ENCODE peak calls at places on chromosomes 5 and 9, in ten cellular contexts. N is heart left ventricle; M is ovary; O is CD8-positive, alpha-beta T cell; I is mammary epithelial cell; B is stomach; S is mesendoderm; R is endodermal cell; A is brain microvascular endothelial cell; F is hepatocyte. Y is an unnamed sample.

GRCh38 chr5:174223355-174223754 is 177.8 kb downstream of the NSG2 start:
- DNase-seq in R (no peak), F (no peak), I (no peak), B (no peak), A (no peak), O (no peak), N (no peak), M (no peak), S (peak), Y (no peak)

GRCh38 chr9:71001780-71002386 is 119.5 kb downstream of the TRPM3 start:
- DNase-seq in B (peak), M (no peak), I (peak), F (peak), N (no peak), O (no peak), A (no peak), S (peak), R (peak), Y (no peak)

GRCh38 chr5:97877578-97877977 is 694.5 kb upstream of the RIOK2 start:
- DNase-seq in M (no peak), B (no peak), R (no peak), N (no peak), S (no peak), A (no peak), F (no peak), I (no peak), O (no peak), Y (no peak)

GRCh38 chr5:35203403-35203802 is 26.9 kb downstream of the PRLR start:
- DNase-seq in S (no peak), F (no peak), N (no peak), R (no peak), I (no peak), M (no peak), A (no peak), O (no peak), B (no peak), Y (no peak)

GRCh38 chr5:33470544-33470943 is 29.8 kb downstream of the TARS1 start:
- DNase-seq in O (no peak), S (peak), R (peak), A (peak), B (no peak), N (no peak), I (peak), F (peak), M (no peak), Y (no peak)

GRCh38 chr9:9764821-9765220 is 848.0 kb downstream of the PTPRD start:
- DNase-seq in I (no peak), B (no peak), M (no peak), S (no peak), N (no peak), F (no peak), A (peak), O (no peak), R (no peak), Y (no peak)

GRCh38 chr9:132731230-132731629 is 61.0 kb downstream of the GTF3C4 start:
- DNase-seq in F (no peak), M (no peak), S (no peak), I (peak), O (no peak), N (no peak), B (no peak), A (no peak), R (no peak), Y (no peak)

GRCh38 chr5:119752921-119753886 is 123.8 kb downstream of the FAM170A start:
- DNase-seq in A (no peak), R (peak), M (no peak), I (peak), S (peak), F (no peak), O (no peak), N (no peak), B (no peak), Y (no peak)

GRCh38 chr9:123807241-123807640 is 122.7 kb downstream of the DENND1A start:
- DNase-seq in S (no peak), M (no peak), R (no peak), I (no peak), O (no peak), N (no peak), B (no peak), F (no peak), A (no peak), Y (no peak)

GRCh38 chr5:103840600-103840999 is 278.0 kb upstream of the NUDT12 start:
- DNase-seq in S (no peak), B (no peak), F (no peak), O (no peak), M (no peak), I (no peak), N (no peak), A (no peak), R (no peak), Y (no peak)

GRCh38 chr5:73032635-73033034 is 76.8 kb downstream of the FCHO2 start:
- DNase-seq in N (no peak), M (no peak), O (no peak), B (no peak), A (no peak), S (no peak), R (no peak), I (no peak), F (no peak), Y (no peak)

GRCh38 chr5:9361835-9362234 is 184.0 kb downstream of the SEMA5A start:
- DNase-seq in B (peak), F (peak), A (peak), S (peak), O (peak), M (peak), I (peak), N (peak), R (peak), Y (peak)

GRCh38 chr5:152723482-152723881 is 318.4 kb upstream of the NMUR2 start:
- DNase-seq in A (no peak), M (no peak), O (no peak), N (no peak), S (peak), B (no peak), I (no peak), R (peak), F (no peak), Y (no peak)

GRCh38 chr5:76210946-76211345 is 127.8 kb downstream of the SV2C start:
- DNase-seq in I (no peak), R (no peak), B (no peak), O (no peak), F (peak), M (no peak), S (no peak), N (no peak), A (no peak), Y (no peak)

GRCh38 chr9:91211919-91212318 is 149.8 kb downstream of the AUH start:
- DNase-seq in B (peak), R (no peak), I (no peak), N (no peak), A (no peak), S (no peak), M (no peak), F (no peak), O (no peak), Y (no peak)

GRCh38 chr5:18805376-18805775 is 1171.1 kb downstream of the TAF11L14 start:
- DNase-seq in S (no peak), R (no peak), B (no peak), F (no peak), O (no peak), A (no peak), I (no peak), N (no peak), M (no peak), Y (no peak)

GRCh38 chr5:181160144-181160754 is 12.9 kb downstream of the OR2V2 start:
- DNase-seq in R (peak), I (peak), M (peak), B (no peak), A (peak), S (peak), N (no peak), F (peak), O (peak), Y (no peak)

DNA sequence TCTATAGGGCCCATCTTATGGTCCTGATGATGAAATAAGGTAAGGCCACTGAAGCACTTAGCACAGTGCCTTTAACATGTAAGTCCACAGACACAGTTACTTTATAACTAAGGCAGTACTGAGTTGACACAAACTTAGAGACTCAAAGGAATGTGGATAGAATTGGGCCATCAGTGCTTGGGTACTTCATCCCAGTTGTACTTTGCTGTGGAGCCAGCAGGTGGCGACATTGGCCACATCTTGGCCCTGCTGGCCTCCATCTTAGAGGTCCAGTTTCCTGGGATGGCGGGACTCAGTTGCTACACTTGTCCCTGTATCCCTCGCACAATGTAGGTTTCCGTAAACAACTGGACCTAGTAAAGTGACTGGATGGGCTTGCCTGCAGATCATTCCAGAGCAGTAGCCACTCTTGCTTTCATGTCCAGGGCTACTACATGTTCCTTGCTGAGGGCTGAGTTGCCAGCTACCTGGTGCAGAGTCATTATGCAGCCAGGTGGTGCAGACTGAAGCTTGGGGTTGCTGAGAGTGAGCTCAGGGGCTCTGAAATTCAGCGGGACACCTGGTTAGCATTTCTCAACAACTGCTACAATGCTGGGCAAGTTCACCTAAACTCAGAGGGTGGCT is 10.6 kb downstream of the MTAP start:
- DNase-seq in S (peak), R (peak), M (peak), N (peak), O (peak), B (peak), A (peak), I (peak), F (peak), Y (no peak)
- H3K27ac ChIP-seq in S (no peak), R (no peak), M (no peak), N (no peak), O (no peak), B (no peak), A (peak), I (peak), F (peak), Y (no peak)

GRCh38 chr9:68873179-68873578 is 140.7 kb downstream of the PRKACG start:
- DNase-seq in B (no peak), A (no peak), I (no peak), N (no peak), S (no peak), R (no peak), M (no peak), O (no peak), F (no peak), Y (no peak)

GRCh38 chr9:68872026-68872501 is 141.8 kb downstream of the PRKACG start:
- DNase-seq in R (peak), M (no peak), N (peak), B (peak), F (no peak), A (no peak), O (no peak), I (no peak), S (peak), Y (no peak)

GRCh38 chr9:68877219-68877618 is 136.7 kb downstream of the PRKACG start:
- DNase-seq in M (no peak), O (no peak), A (no peak), S (no peak), F (no peak), I (no peak), B (no peak), N (no peak), R (no peak), Y (no peak)

GRCh38 chr9:68878450-68878849 is 135.5 kb downstream of the PRKACG start:
- DNase-seq in F (no peak), O (no peak), A (no peak), N (no peak), R (no peak), B (no peak), I (no peak), M (no peak), S (no peak), Y (no peak)

DNA sequence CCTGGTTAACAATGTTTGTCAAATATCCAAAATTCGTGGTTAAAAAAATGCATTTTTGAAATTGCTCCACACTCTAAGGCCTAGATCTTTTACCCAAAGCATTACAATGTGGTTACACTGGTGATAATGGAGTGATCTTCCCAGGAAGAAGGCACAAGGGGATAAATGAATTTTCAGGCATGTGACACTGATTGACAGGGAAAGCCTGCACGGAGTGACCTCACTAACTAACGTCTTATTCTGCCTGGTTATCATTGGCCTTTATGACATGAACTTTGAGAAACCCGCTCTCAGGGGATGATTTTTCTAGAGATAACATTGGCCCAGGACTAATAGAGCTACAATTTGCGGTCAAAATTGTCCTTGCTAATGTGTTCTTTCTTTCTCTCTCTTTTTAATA is 137.6 kb downstream of the PRKACG start:
- DNase-seq in R (no peak), A (no peak), S (peak), I (no peak), M (no peak), O (no peak), F (no peak), B (no peak), N (no peak), Y (no peak)
- H3K27ac ChIP-seq in R (no peak), A (no peak), S (peak), I (no peak), M (no peak), O (no peak), F (no peak), B (no peak), N (no peak), Y (no peak)

GRCh38 chr9:89629096-89629976 is 24.5 kb downstream of the GADD45G start:
- DNase-seq in S (no peak), A (no peak), R (no peak), O (no peak), I (no peak), B (no peak), M (no peak), N (no peak), F (no peak), Y (no peak)
- H3K27ac ChIP-seq in S (no peak), A (no peak), R (no peak), O (no peak), I (no peak), B (no peak), M (no peak), N (no peak), F (no peak), Y (no peak)

GRCh38 chr9:110954822-110955291 is 83.4 kb downstream of the LPAR1 start:
- DNase-seq in R (no peak), F (no peak), M (no peak), N (no peak), S (no peak), O (no peak), B (no peak), I (no peak), A (no peak), Y (no peak)

GRCh38 chr9:110958846-110959245 is 79.4 kb downstream of the LPAR1 start:
- DNase-seq in R (no peak), S (no peak), F (no peak), I (no peak), M (no peak), B (no peak), O (no peak), A (no peak), N (no peak), Y (no peak)

DNA sequence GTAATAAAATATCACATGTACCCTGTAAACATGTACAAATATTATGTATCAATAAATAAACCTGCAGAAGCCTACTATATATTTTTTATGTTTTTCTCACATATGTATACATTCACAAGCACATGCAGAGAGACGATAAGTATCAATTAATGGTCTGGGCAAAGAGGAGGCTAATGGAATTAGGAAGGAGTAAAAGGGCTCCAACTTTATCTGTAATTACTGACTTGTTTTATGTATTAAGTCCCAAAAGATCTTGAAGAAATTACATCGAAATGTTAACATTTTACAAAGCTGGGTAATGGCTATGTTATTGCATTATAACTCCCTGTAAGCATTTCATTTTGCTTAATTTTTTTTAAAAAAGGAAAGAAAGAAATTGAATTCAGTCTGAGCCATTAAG is 78.0 kb downstream of the LPAR1 start:
- DNase-seq in A (no peak), S (no peak), R (no peak), I (no peak), B (no peak), F (no peak), O (no peak), N (no peak), M (no peak), Y (no peak)
- H3K27ac ChIP-seq in A (no peak), S (no peak), R (no peak), I (no peak), B (no peak), F (no peak), O (no peak), N (no peak), M (no peak), Y (no peak)

GRCh38 chr5:109998717-109999116 is 309.0 kb downstream of the MAN2A1 start:
- DNase-seq in N (no peak), R (no peak), I (no peak), M (no peak), O (no peak), F (no peak), S (no peak), A (no peak), B (no peak), Y (no peak)

GRCh38 chr5:109997191-109997590 is 307.5 kb downstream of the MAN2A1 start:
- DNase-seq in I (no peak), R (no peak), M (no peak), N (no peak), B (no peak), A (no peak), S (peak), F (no peak), O (no peak), Y (no peak)

GRCh38 chr5:109998208-109998607 is 308.5 kb downstream of the MAN2A1 start:
- DNase-seq in F (no peak), O (no peak), M (no peak), R (no peak), I (no peak), S (no peak), A (no peak), B (no peak), N (no peak), Y (no peak)

GRCh38 chr5:110007101-110007500 is 317.4 kb downstream of the MAN2A1 start:
- DNase-seq in S (no peak), R (no peak), B (no peak), M (no peak), A (no peak), I (no peak), F (no peak), O (no peak), N (no peak), Y (no peak)

GRCh38 chr5:110002652-110003051 is 312.9 kb downstream of the MAN2A1 start:
- DNase-seq in O (no peak), R (no peak), N (no peak), F (no peak), S (no peak), M (no peak), A (no peak), B (no peak), I (no peak), Y (no peak)
- H3K27ac ChIP-seq in O (no peak), R (no peak), N (no peak), F (no peak), S (no peak), M (no peak), A (no peak), B (no peak), I (no peak), Y (no peak)

GRCh38 chr5:38420691-38421395 is 135.6 kb downstream of the LIFR start:
- DNase-seq in M (peak), A (peak), B (peak), S (peak), O (peak), N (peak), R (peak), I (peak), F (peak), Y (peak)

GRCh38 chr5:38413696-38414095 is 142.8 kb downstream of the LIFR start:
- DNase-seq in O (no peak), M (no peak), B (no peak), N (no peak), F (no peak), R (no peak), S (no peak), I (no peak), A (no peak), Y (no peak)

GRCh38 chr5:38420246-38420645 is 136.2 kb downstream of the LIFR start:
- DNase-seq in F (no peak), N (no peak), B (no peak), I (no peak), A (no peak), S (no peak), R (no peak), O (no peak), M (no peak), Y (no peak)

GRCh38 chr5:38414348-38414747 is 142.1 kb downstream of the LIFR start:
- DNase-seq in M (no peak), N (no peak), B (no peak), I (no peak), F (no peak), S (no peak), R (no peak), O (no peak), A (no peak), Y (no peak)

DNA sequence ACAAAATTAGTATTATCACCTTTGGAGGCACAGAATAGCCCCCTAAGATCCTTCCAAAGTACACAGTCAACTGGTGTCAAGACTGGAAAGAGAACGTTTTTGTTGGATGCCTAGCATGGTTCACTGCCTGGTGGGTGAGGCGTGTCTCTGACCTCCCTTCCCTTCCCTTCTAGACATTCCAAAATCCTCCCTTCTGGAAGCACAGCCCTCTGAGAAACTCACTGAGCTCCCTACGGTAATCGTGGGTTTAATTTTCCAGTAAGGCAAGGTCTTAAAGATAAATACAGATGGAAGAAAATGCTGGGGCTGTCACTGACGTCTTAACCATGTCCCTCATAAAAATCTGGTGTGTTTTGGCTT is 138.8 kb downstream of the LIFR start:
- DNase-seq in S (no peak), I (no peak), A (no peak), F (no peak), R (no peak), O (no peak), M (no peak), B (no peak), N (no peak), Y (no peak)
- H3K27ac ChIP-seq in S (no peak), I (no peak), A (no peak), F (no peak), R (no peak), O (no peak), M (no peak), B (no peak), N (no peak), Y (peak)

Y was measured in HL-60.